ENCODE peak calls at places on chromosomes 12 and 14, in four cellular contexts. Z is K562, S is GM12878, F is HepG2. R is an unnamed sample.

GRCh38 chr12:14710632-14711324 is 14.4 kb upstream of the GUCY2C start:
- DNase-seq in Z (no peak), S (no peak), F (no peak), R (no peak)

GRCh38 chr14:101843665-101844064 is 82.2 kb downstream of the PPP2R5C start:
- DNase-seq in Z (no peak), S (peak), F (no peak), R (no peak)

GRCh38 chr14:100213956-100214767 is 24.8 kb upstream of the YY1 start:
- DNase-seq in Z (peak), S (no peak), F (peak), R (peak)

GRCh38 chr14:39912192-39913100 is 480.2 kb upstream of the FBXO33 start:
- DNase-seq in Z (no peak), S (peak), F (no peak), R (no peak)

GRCh38 chr12:104182621-104183378 is 32.8 kb upstream of the TXNRD1 start:
- DNase-seq in Z (no peak), S (no peak), F (no peak), R (no peak)

GRCh38 chr14:102575479-102576428 is 16.7 kb upstream of the RCOR1 start:
- DNase-seq in Z (no peak), S (no peak), F (no peak), R (no peak)

GRCh38 chr14:105469456-105470162 is 5.0 kb upstream of the CRIP2 start:
- DNase-seq in Z (no peak), S (no peak), F (no peak), R (no peak)

GRCh38 chr12:131593411-131593810 is 117.5 kb upstream of the SFSWAP start:
- DNase-seq in Z (no peak), S (no peak), F (no peak), R (no peak)

GRCh38 chr14:39957290-39957689 is 525.1 kb upstream of the FBXO33 start:
- DNase-seq in Z (no peak), S (no peak), F (no peak), R (no peak)

GRCh38 chr12:43057561-43057960 is 468.0 kb upstream of the PRICKLE1 start:
- DNase-seq in Z (no peak), S (no peak), F (no peak), R (no peak)

GRCh38 chr14:98177551-98177950 is 1094.4 kb downstream of the BCL11B start:
- DNase-seq in Z (no peak), S (no peak), F (no peak), R (no peak)

GRCh38 chr12:15179672-15180071 is 41.5 kb downstream of the RERG start:
- DNase-seq in Z (no peak), S (no peak), F (no peak), R (no peak)

GRCh38 chr14:64726585-64726890 is 22.3 kb downstream of the PLEKHG3 start:
- DNase-seq in Z (no peak), S (no peak), F (no peak), R (no peak)

GRCh38 chr14:77707355-77707723 is 484 bp downstream of the ALKBH1 start:
- DNase-seq in Z (peak), S (no peak), F (peak), R (no peak)

GRCh38 chr14:66696326-66696725 is 188.4 kb downstream of the GPHN start:
- DNase-seq in Z (no peak), S (no peak), F (no peak), R (no peak)

GRCh38 chr12:58804749-58805148 is 115.6 kb downstream of the LRIG3 start:
- DNase-seq in Z (peak), S (no peak), F (peak), R (no peak)

GRCh38 chr12:13114251-13115052 is 11.0 kb upstream of the GSG1 start:
- DNase-seq in Z (no peak), S (no peak), F (no peak), R (peak)

GRCh38 chr14:84826349-84826748 is 703.6 kb upstream of the FLRT2 start:
- DNase-seq in Z (no peak), S (no peak), F (no peak), R (no peak)

GRCh38 chr12:77032406-77032805 is 33.0 kb downstream of the E2F7 start:
- DNase-seq in Z (no peak), S (no peak), F (no peak), R (no peak)

GRCh38 chr12:6824962-6825381 is 3.2 kb upstream of the P3H3 start:
- DNase-seq in Z (no peak), S (no peak), F (no peak), R (no peak)

GRCh38 chr14:53786045-53786444 is 170.6 kb downstream of the BMP4 start:
- DNase-seq in Z (no peak), S (no peak), F (no peak), R (no peak)

GRCh38 chr12:103821773-103822172 is 19.3 kb downstream of the NT5DC3 start:
- DNase-seq in Z (no peak), S (no peak), F (no peak), R (no peak)

GRCh38 chr14:99910337-99911268 is 117.4 kb downstream of the EML1 start:
- DNase-seq in Z (no peak), S (no peak), F (peak), R (no peak)

GRCh38 chr12:106672308-106673085 is 89.7 kb downstream of the RFX4 start:
- DNase-seq in Z (no peak), S (no peak), F (no peak), R (no peak)

GRCh38 chr12:76470028-76470939 is 89.3 kb downstream of the OSBPL8 start:
- DNase-seq in Z (peak), S (peak), F (no peak), R (no peak)

GRCh38 chr12:77837876-77838291 is 7.2 kb downstream of the NAV3 start:
- DNase-seq in Z (no peak), S (no peak), F (no peak), R (no peak)

GRCh38 chr12:131098178-131098981 is 144.7 kb downstream of the ADGRD1 start:
- DNase-seq in Z (no peak), S (no peak), F (no peak), R (peak)

GRCh38 chr12:90170740-90171139 is 462.1 kb upstream of the ATP2B1 start:
- DNase-seq in Z (no peak), S (no peak), F (no peak), R (no peak)
- TF ChIP-seq CTCF in Z (no peak), S (no peak), F (no peak), R (no peak)

DNA sequence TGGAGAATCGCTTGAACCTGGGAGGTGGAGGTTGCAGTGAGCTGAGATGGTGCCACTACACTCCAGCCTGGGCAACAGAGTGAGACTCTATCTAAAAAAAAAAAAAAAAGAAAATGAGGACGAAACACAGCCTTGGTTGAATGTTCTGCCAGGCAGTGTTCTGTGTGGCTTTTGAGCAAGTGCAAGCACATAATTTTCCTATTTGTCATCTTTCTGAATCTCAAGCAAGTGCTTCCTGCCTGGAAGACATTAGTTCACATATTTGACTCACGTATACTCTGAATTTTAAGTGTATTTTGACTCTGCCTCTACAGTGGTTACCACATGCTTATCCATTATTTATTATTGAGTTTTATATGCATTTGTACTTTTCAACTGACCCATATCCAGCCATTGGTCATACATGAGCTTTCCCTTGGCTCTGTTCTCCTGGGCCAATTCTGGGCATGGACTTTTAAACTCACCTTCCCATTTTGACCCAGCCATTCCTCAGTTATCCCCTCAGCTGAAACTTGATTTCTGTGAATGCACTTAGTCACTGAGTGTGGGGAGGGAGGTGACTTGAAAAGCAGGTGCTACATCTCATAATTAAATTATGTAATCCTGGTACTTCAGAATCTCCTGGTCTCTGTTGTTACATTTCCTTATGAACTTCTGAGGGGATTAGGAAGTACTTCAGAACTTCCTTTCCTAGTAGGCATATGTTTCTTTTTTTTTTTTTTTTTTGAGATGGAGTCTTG is 8.1 kb downstream of the OR10G2 start:
- DNase-seq in Z (no peak), S (no peak), F (no peak), R (no peak)
- TF ChIP-seq NR2C2 in Z (no peak), S (no peak), F (no peak), R (no peak)

DNA sequence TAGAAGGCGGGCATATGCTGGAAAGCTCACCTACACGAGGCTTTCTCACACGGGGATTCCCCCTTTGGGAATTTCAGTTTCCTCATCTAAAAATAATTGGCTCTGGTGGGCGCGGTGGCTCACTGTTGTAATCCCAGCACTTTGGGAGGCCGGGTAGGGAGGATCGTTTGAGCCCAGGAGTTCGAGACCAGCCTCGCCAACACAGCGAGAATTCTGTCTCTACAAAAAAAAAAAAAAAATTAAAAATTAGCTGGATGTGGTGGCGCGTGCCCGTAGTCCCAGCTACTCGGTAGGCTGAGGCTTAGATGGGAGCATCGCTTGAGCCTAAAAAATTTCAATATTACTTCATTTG is 400 bp upstream of the NDUFA12 start:
- DNase-seq in Z (no peak), S (no peak), F (no peak), R (no peak)
- TF ChIP-seq SP1 in Z (no peak), S (no peak), F (no peak), R (no peak)

DNA sequence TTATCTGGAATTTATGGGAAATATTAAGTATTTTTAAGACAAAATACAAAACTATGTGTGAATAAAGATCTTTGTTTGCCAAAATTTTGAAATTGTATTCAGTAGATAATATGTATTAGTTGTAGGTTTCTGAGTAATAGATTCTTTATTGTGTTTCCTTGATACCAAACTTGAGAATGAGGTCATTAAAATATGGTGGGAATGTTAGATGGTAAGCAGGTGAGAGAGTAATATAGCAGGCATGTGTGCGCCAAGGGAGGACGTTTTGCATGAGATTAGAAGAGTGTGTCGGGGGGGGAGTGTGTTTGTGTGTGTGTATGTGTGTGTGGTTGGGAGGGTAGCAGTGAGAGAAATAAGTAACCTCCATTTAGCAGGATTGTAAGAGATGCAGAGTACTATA is 376.5 kb downstream of the NPAS3 start:
- DNase-seq in Z (no peak), S (no peak), F (no peak), R (no peak)
- TF ChIP-seq CTCF in Z (no peak), S (no peak), F (no peak), R (no peak)

DNA sequence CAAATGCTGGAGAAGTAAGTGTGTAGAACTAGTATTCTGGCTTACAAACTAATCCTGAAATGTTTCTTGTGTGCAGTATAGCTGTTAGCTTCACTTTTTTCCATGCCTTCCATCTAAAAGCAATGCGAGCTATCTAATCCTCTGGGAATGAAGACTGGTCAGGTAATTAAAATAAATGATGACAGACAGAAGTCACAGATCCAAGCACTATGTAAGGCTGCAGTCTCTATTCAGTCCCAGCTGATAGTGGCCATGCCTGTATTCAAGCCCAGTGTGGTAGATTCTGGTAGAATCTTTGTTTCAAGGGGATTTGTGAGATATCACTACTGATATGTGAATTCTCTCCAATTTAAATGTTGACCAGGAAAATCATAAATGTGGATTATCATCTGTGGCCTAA is 637.2 kb downstream of the TMTC2 start:
- DNase-seq in Z (no peak), S (no peak), F (no peak), R (no peak)
- TF ChIP-seq NR2C2 in Z (no peak), S (no peak), F (no peak), R (no peak)

R was measured in WTC11.